ENCODE peak calls at places on chromosomes 11 and 22, in nine cellular contexts. One of them, this sample, is unnamed.

GRCh38 chr11:114195981-114196731 is 100.0 kb upstream of the NNMT start:
- DNase-seq in fibroblast of lung: no peak
- DNase-seq in stimulated activated CD8-positive, alpha-beta memory T cell treated with anti-CD3 and anti-CD28 coated beads, Interleukin-15, amount 100 ng/mL, for 4 hours: no peak
- DNase-seq in NCI-H774: no peak
- DNase-seq in AML-193: peak; percentile 2
- DNase-seq in effector memory CD8-positive, alpha-beta T cell: no peak
- DNase-seq in foreskin fibroblast: peak; percentile 43
- DNase-seq in activated T-cell treated with anti-CD3 and anti-CD28 coated beads for 1 hour: no peak
- DNase-seq in stimulated activated CD4-positive, alpha-beta T cell treated with anti-CD3 and anti-CD28 coated beads, Interleukin-1b, Interleukin-23, amount 100 ng/mL, for 24 hours: no peak
- DNase-seq in this sample: no peak

GRCh38 chr22:43901976-43902643 is 10.3 kb upstream of the PNPLA5 start:
- DNase-seq in fibroblast of lung: peak; percentile 90
- DNase-seq in stimulated activated CD8-positive, alpha-beta memory T cell treated with anti-CD3 and anti-CD28 coated beads, Interleukin-15, amount 100 ng/mL, for 4 hours: no peak
- DNase-seq in NCI-H774: no peak
- DNase-seq in AML-193: no peak
- DNase-seq in effector memory CD8-positive, alpha-beta T cell: no peak
- DNase-seq in foreskin fibroblast: peak; percentile 87
- DNase-seq in activated T-cell treated with anti-CD3 and anti-CD28 coated beads for 1 hour: no peak
- DNase-seq in stimulated activated CD4-positive, alpha-beta T cell treated with anti-CD3 and anti-CD28 coated beads, Interleukin-1b, Interleukin-23, amount 100 ng/mL, for 24 hours: no peak
- DNase-seq in this sample: no peak

GRCh38 chr22:37491106-37491505 is 4.9 kb upstream of the MFNG start:
- DNase-seq in fibroblast of lung: no peak
- DNase-seq in stimulated activated CD8-positive, alpha-beta memory T cell treated with anti-CD3 and anti-CD28 coated beads, Interleukin-15, amount 100 ng/mL, for 4 hours: no peak
- DNase-seq in NCI-H774: no peak
- DNase-seq in AML-193: no peak
- DNase-seq in effector memory CD8-positive, alpha-beta T cell: no peak
- DNase-seq in foreskin fibroblast: no peak
- DNase-seq in activated T-cell treated with anti-CD3 and anti-CD28 coated beads for 1 hour: no peak
- DNase-seq in stimulated activated CD4-positive, alpha-beta T cell treated with anti-CD3 and anti-CD28 coated beads, Interleukin-1b, Interleukin-23, amount 100 ng/mL, for 24 hours: no peak
- DNase-seq in this sample: no peak

GRCh38 chr22:36055376-36056310 is 27.0 kb upstream of the RBFOX2 start:
- DNase-seq in fibroblast of lung: peak; percentile 64
- DNase-seq in stimulated activated CD8-positive, alpha-beta memory T cell treated with anti-CD3 and anti-CD28 coated beads, Interleukin-15, amount 100 ng/mL, for 4 hours: no peak
- DNase-seq in NCI-H774: no peak
- DNase-seq in AML-193: no peak
- DNase-seq in effector memory CD8-positive, alpha-beta T cell: no peak
- DNase-seq in foreskin fibroblast: peak; percentile 76
- DNase-seq in activated T-cell treated with anti-CD3 and anti-CD28 coated beads for 1 hour: no peak
- DNase-seq in stimulated activated CD4-positive, alpha-beta T cell treated with anti-CD3 and anti-CD28 coated beads, Interleukin-1b, Interleukin-23, amount 100 ng/mL, for 24 hours: no peak
- DNase-seq in this sample: no peak

GRCh38 chr22:37068859-37069258 is 17.3 kb downstream of the KCTD17 start:
- DNase-seq in fibroblast of lung: no peak
- DNase-seq in stimulated activated CD8-positive, alpha-beta memory T cell treated with anti-CD3 and anti-CD28 coated beads, Interleukin-15, amount 100 ng/mL, for 4 hours: no peak
- DNase-seq in NCI-H774: no peak
- DNase-seq in AML-193: no peak
- DNase-seq in effector memory CD8-positive, alpha-beta T cell: no peak
- DNase-seq in foreskin fibroblast: no peak
- DNase-seq in activated T-cell treated with anti-CD3 and anti-CD28 coated beads for 1 hour: no peak
- DNase-seq in stimulated activated CD4-positive, alpha-beta T cell treated with anti-CD3 and anti-CD28 coated beads, Interleukin-1b, Interleukin-23, amount 100 ng/mL, for 24 hours: no peak
- DNase-seq in this sample: no peak

GRCh38 chr11:117199061-117199915 is at the start of gene TAGLN:
- DNase-seq in fibroblast of lung: peak; percentile 90
- DNase-seq in stimulated activated CD8-positive, alpha-beta memory T cell treated with anti-CD3 and anti-CD28 coated beads, Interleukin-15, amount 100 ng/mL, for 4 hours: no peak
- DNase-seq in NCI-H774: no peak
- DNase-seq in AML-193: no peak
- DNase-seq in effector memory CD8-positive, alpha-beta T cell: no peak
- DNase-seq in foreskin fibroblast: peak; percentile 89
- DNase-seq in activated T-cell treated with anti-CD3 and anti-CD28 coated beads for 1 hour: no peak
- DNase-seq in stimulated activated CD4-positive, alpha-beta T cell treated with anti-CD3 and anti-CD28 coated beads, Interleukin-1b, Interleukin-23, amount 100 ng/mL, for 24 hours: no peak
- DNase-seq in this sample: no peak

GRCh38 chr22:29224121-29224858 is 18.6 kb downstream of the EMID1 start:
- DNase-seq in fibroblast of lung: peak; percentile 30
- DNase-seq in stimulated activated CD8-positive, alpha-beta memory T cell treated with anti-CD3 and anti-CD28 coated beads, Interleukin-15, amount 100 ng/mL, for 4 hours: no peak
- DNase-seq in NCI-H774: no peak
- DNase-seq in AML-193: no peak
- DNase-seq in effector memory CD8-positive, alpha-beta T cell: no peak
- DNase-seq in foreskin fibroblast: no peak
- DNase-seq in activated T-cell treated with anti-CD3 and anti-CD28 coated beads for 1 hour: no peak
- DNase-seq in stimulated activated CD4-positive, alpha-beta T cell treated with anti-CD3 and anti-CD28 coated beads, Interleukin-1b, Interleukin-23, amount 100 ng/mL, for 24 hours: no peak
- DNase-seq in this sample: no peak

GRCh38 chr11:64767344-64768299 is 7.8 kb upstream of the PYGM start:
- DNase-seq in fibroblast of lung: peak; percentile 54
- DNase-seq in stimulated activated CD8-positive, alpha-beta memory T cell treated with anti-CD3 and anti-CD28 coated beads, Interleukin-15, amount 100 ng/mL, for 4 hours: peak; percentile 62
- DNase-seq in NCI-H774: no peak
- DNase-seq in AML-193: peak; percentile 37
- DNase-seq in effector memory CD8-positive, alpha-beta T cell: peak; percentile 85
- DNase-seq in foreskin fibroblast: peak; percentile 83
- DNase-seq in activated T-cell treated with anti-CD3 and anti-CD28 coated beads for 1 hour: peak; percentile 86
- DNase-seq in stimulated activated CD4-positive, alpha-beta T cell treated with anti-CD3 and anti-CD28 coated beads, Interleukin-1b, Interleukin-23, amount 100 ng/mL, for 24 hours: peak; percentile 71
- DNase-seq in this sample: peak; percentile 82

GRCh38 chr11:68904458-68904847 is 762 bp downstream of the IGHMBP2 start:
- DNase-seq in fibroblast of lung: no peak
- DNase-seq in stimulated activated CD8-positive, alpha-beta memory T cell treated with anti-CD3 and anti-CD28 coated beads, Interleukin-15, amount 100 ng/mL, for 4 hours: no peak
- DNase-seq in NCI-H774: no peak
- DNase-seq in AML-193: no peak
- DNase-seq in effector memory CD8-positive, alpha-beta T cell: no peak
- DNase-seq in foreskin fibroblast: no peak
- DNase-seq in activated T-cell treated with anti-CD3 and anti-CD28 coated beads for 1 hour: peak; percentile 11
- DNase-seq in stimulated activated CD4-positive, alpha-beta T cell treated with anti-CD3 and anti-CD28 coated beads, Interleukin-1b, Interleukin-23, amount 100 ng/mL, for 24 hours: no peak
- DNase-seq in this sample: no peak

GRCh38 chr22:18056802-18057474 is 20.9 kb upstream of the PEX26 start:
- DNase-seq in fibroblast of lung: no peak
- DNase-seq in stimulated activated CD8-positive, alpha-beta memory T cell treated with anti-CD3 and anti-CD28 coated beads, Interleukin-15, amount 100 ng/mL, for 4 hours: no peak
- DNase-seq in NCI-H774: no peak
- DNase-seq in AML-193: no peak
- DNase-seq in effector memory CD8-positive, alpha-beta T cell: no peak
- DNase-seq in foreskin fibroblast: no peak
- DNase-seq in activated T-cell treated with anti-CD3 and anti-CD28 coated beads for 1 hour: no peak
- DNase-seq in stimulated activated CD4-positive, alpha-beta T cell treated with anti-CD3 and anti-CD28 coated beads, Interleukin-1b, Interleukin-23, amount 100 ng/mL, for 24 hours: no peak
- DNase-seq in this sample: no peak

GRCh38 chr11:77800445-77800844 is 20.1 kb downstream of the RSF1 start:
- DNase-seq in fibroblast of lung: no peak
- DNase-seq in stimulated activated CD8-positive, alpha-beta memory T cell treated with anti-CD3 and anti-CD28 coated beads, Interleukin-15, amount 100 ng/mL, for 4 hours: no peak
- DNase-seq in NCI-H774: no peak
- DNase-seq in AML-193: no peak
- DNase-seq in effector memory CD8-positive, alpha-beta T cell: no peak
- DNase-seq in foreskin fibroblast: no peak
- DNase-seq in activated T-cell treated with anti-CD3 and anti-CD28 coated beads for 1 hour: no peak
- DNase-seq in stimulated activated CD4-positive, alpha-beta T cell treated with anti-CD3 and anti-CD28 coated beads, Interleukin-1b, Interleukin-23, amount 100 ng/mL, for 24 hours: no peak
- DNase-seq in this sample: no peak

GRCh38 chr11:42631223-42631843 is 680.5 kb upstream of the API5 start:
- DNase-seq in fibroblast of lung: no peak
- DNase-seq in stimulated activated CD8-positive, alpha-beta memory T cell treated with anti-CD3 and anti-CD28 coated beads, Interleukin-15, amount 100 ng/mL, for 4 hours: no peak
- DNase-seq in NCI-H774: no peak
- DNase-seq in AML-193: peak; percentile 12
- DNase-seq in effector memory CD8-positive, alpha-beta T cell: no peak
- DNase-seq in foreskin fibroblast: no peak
- DNase-seq in activated T-cell treated with anti-CD3 and anti-CD28 coated beads for 1 hour: no peak
- DNase-seq in stimulated activated CD4-positive, alpha-beta T cell treated with anti-CD3 and anti-CD28 coated beads, Interleukin-1b, Interleukin-23, amount 100 ng/mL, for 24 hours: no peak
- DNase-seq in this sample: no peak

GRCh38 chr22:41401781-41402648 is 20.3 kb downstream of the TEF start:
- DNase-seq in fibroblast of lung: peak; percentile 90
- DNase-seq in stimulated activated CD8-positive, alpha-beta memory T cell treated with anti-CD3 and anti-CD28 coated beads, Interleukin-15, amount 100 ng/mL, for 4 hours: no peak
- DNase-seq in NCI-H774: no peak
- DNase-seq in AML-193: no peak
- DNase-seq in effector memory CD8-positive, alpha-beta T cell: no peak
- DNase-seq in foreskin fibroblast: peak; percentile 98
- DNase-seq in activated T-cell treated with anti-CD3 and anti-CD28 coated beads for 1 hour: no peak
- DNase-seq in stimulated activated CD4-positive, alpha-beta T cell treated with anti-CD3 and anti-CD28 coated beads, Interleukin-1b, Interleukin-23, amount 100 ng/mL, for 24 hours: no peak
- DNase-seq in this sample: peak; percentile 44

GRCh38 chr11:66373261-66373660 is 1.7 kb upstream of the SLC29A2 start:
- DNase-seq in fibroblast of lung: no peak
- DNase-seq in stimulated activated CD8-positive, alpha-beta memory T cell treated with anti-CD3 and anti-CD28 coated beads, Interleukin-15, amount 100 ng/mL, for 4 hours: no peak
- DNase-seq in NCI-H774: no peak
- DNase-seq in AML-193: no peak
- DNase-seq in effector memory CD8-positive, alpha-beta T cell: no peak
- DNase-seq in foreskin fibroblast: no peak
- DNase-seq in activated T-cell treated with anti-CD3 and anti-CD28 coated beads for 1 hour: no peak
- DNase-seq in stimulated activated CD4-positive, alpha-beta T cell treated with anti-CD3 and anti-CD28 coated beads, Interleukin-1b, Interleukin-23, amount 100 ng/mL, for 24 hours: no peak
- DNase-seq in this sample: no peak

GRCh38 chr11:18700872-18701271 is 2.3 kb downstream of the TMEM86A start:
- DNase-seq in fibroblast of lung: no peak
- DNase-seq in stimulated activated CD8-positive, alpha-beta memory T cell treated with anti-CD3 and anti-CD28 coated beads, Interleukin-15, amount 100 ng/mL, for 4 hours: no peak
- DNase-seq in NCI-H774: no peak
- DNase-seq in AML-193: no peak
- DNase-seq in effector memory CD8-positive, alpha-beta T cell: no peak
- DNase-seq in foreskin fibroblast: no peak
- DNase-seq in activated T-cell treated with anti-CD3 and anti-CD28 coated beads for 1 hour: no peak
- DNase-seq in stimulated activated CD4-positive, alpha-beta T cell treated with anti-CD3 and anti-CD28 coated beads, Interleukin-1b, Interleukin-23, amount 100 ng/mL, for 24 hours: no peak
- DNase-seq in this sample: no peak

GRCh38 chr11:26229270-26229669 is 102.7 kb upstream of the ANO3 start:
- DNase-seq in fibroblast of lung: peak; percentile 100
- DNase-seq in stimulated activated CD8-positive, alpha-beta memory T cell treated with anti-CD3 and anti-CD28 coated beads, Interleukin-15, amount 100 ng/mL, for 4 hours: no peak
- DNase-seq in NCI-H774: no peak
- DNase-seq in AML-193: no peak
- DNase-seq in effector memory CD8-positive, alpha-beta T cell: no peak
- DNase-seq in foreskin fibroblast: peak; percentile 97
- DNase-seq in activated T-cell treated with anti-CD3 and anti-CD28 coated beads for 1 hour: no peak
- DNase-seq in stimulated activated CD4-positive, alpha-beta T cell treated with anti-CD3 and anti-CD28 coated beads, Interleukin-1b, Interleukin-23, amount 100 ng/mL, for 24 hours: no peak
- DNase-seq in this sample: no peak

GRCh38 chr11:66131937-66132632 is 62.0 kb downstream of the PACS1 start:
- DNase-seq in fibroblast of lung: no peak
- DNase-seq in stimulated activated CD8-positive, alpha-beta memory T cell treated with anti-CD3 and anti-CD28 coated beads, Interleukin-15, amount 100 ng/mL, for 4 hours: no peak
- DNase-seq in NCI-H774: no peak
- DNase-seq in AML-193: no peak
- DNase-seq in effector memory CD8-positive, alpha-beta T cell: no peak
- DNase-seq in foreskin fibroblast: no peak
- DNase-seq in activated T-cell treated with anti-CD3 and anti-CD28 coated beads for 1 hour: no peak
- DNase-seq in stimulated activated CD4-positive, alpha-beta T cell treated with anti-CD3 and anti-CD28 coated beads, Interleukin-1b, Interleukin-23, amount 100 ng/mL, for 24 hours: no peak
- DNase-seq in this sample: no peak

GRCh38 chr22:49149721-49150608 is 677.7 kb downstream of the BRD1 start:
- DNase-seq in fibroblast of lung: no peak
- DNase-seq in stimulated activated CD8-positive, alpha-beta memory T cell treated with anti-CD3 and anti-CD28 coated beads, Interleukin-15, amount 100 ng/mL, for 4 hours: no peak
- DNase-seq in NCI-H774: no peak
- DNase-seq in AML-193: no peak
- DNase-seq in effector memory CD8-positive, alpha-beta T cell: no peak
- DNase-seq in foreskin fibroblast: no peak
- DNase-seq in activated T-cell treated with anti-CD3 and anti-CD28 coated beads for 1 hour: no peak
- DNase-seq in stimulated activated CD4-positive, alpha-beta T cell treated with anti-CD3 and anti-CD28 coated beads, Interleukin-1b, Interleukin-23, amount 100 ng/mL, for 24 hours: no peak
- DNase-seq in this sample: no peak

GRCh38 chr11:70481625-70482528 is 83.5 kb downstream of the CTTN start:
- DNase-seq in fibroblast of lung: peak; percentile 80
- DNase-seq in stimulated activated CD8-positive, alpha-beta memory T cell treated with anti-CD3 and anti-CD28 coated beads, Interleukin-15, amount 100 ng/mL, for 4 hours: no peak
- DNase-seq in NCI-H774: no peak
- DNase-seq in AML-193: no peak
- DNase-seq in effector memory CD8-positive, alpha-beta T cell: no peak
- DNase-seq in foreskin fibroblast: peak; percentile 83
- DNase-seq in activated T-cell treated with anti-CD3 and anti-CD28 coated beads for 1 hour: no peak
- DNase-seq in stimulated activated CD4-positive, alpha-beta T cell treated with anti-CD3 and anti-CD28 coated beads, Interleukin-1b, Interleukin-23, amount 100 ng/mL, for 24 hours: no peak
- DNase-seq in this sample: no peak

GRCh38 chr11:11620251-11620965 is 1.4 kb downstream of the GALNT18 start:
- DNase-seq in fibroblast of lung: peak; percentile 27
- DNase-seq in stimulated activated CD8-positive, alpha-beta memory T cell treated with anti-CD3 and anti-CD28 coated beads, Interleukin-15, amount 100 ng/mL, for 4 hours: no peak
- DNase-seq in NCI-H774: peak; percentile 34
- DNase-seq in AML-193: no peak
- DNase-seq in effector memory CD8-positive, alpha-beta T cell: no peak
- DNase-seq in foreskin fibroblast: peak; percentile 53
- DNase-seq in activated T-cell treated with anti-CD3 and anti-CD28 coated beads for 1 hour: no peak
- DNase-seq in stimulated activated CD4-positive, alpha-beta T cell treated with anti-CD3 and anti-CD28 coated beads, Interleukin-1b, Interleukin-23, amount 100 ng/mL, for 24 hours: no peak
- DNase-seq in this sample: no peak

GRCh38 chr11:2186669-2187266 is 15.2 kb upstream of the TH start:
- DNase-seq in fibroblast of lung: no peak
- DNase-seq in stimulated activated CD8-positive, alpha-beta memory T cell treated with anti-CD3 and anti-CD28 coated beads, Interleukin-15, amount 100 ng/mL, for 4 hours: peak; percentile 21
- DNase-seq in NCI-H774: peak; percentile 45
- DNase-seq in AML-193: peak; percentile 9
- DNase-seq in effector memory CD8-positive, alpha-beta T cell: peak; percentile 42
- DNase-seq in foreskin fibroblast: peak; percentile 49
- DNase-seq in activated T-cell treated with anti-CD3 and anti-CD28 coated beads for 1 hour: peak; percentile 22
- DNase-seq in stimulated activated CD4-positive, alpha-beta T cell treated with anti-CD3 and anti-CD28 coated beads, Interleukin-1b, Interleukin-23, amount 100 ng/mL, for 24 hours: peak; percentile 30
- DNase-seq in this sample: peak; percentile 65

GRCh38 chr11:64841592-64842365 is 2.7 kb downstream of the CDC42BPG start:
- DNase-seq in fibroblast of lung: no peak
- DNase-seq in stimulated activated CD8-positive, alpha-beta memory T cell treated with anti-CD3 and anti-CD28 coated beads, Interleukin-15, amount 100 ng/mL, for 4 hours: no peak
- DNase-seq in NCI-H774: no peak
- DNase-seq in AML-193: no peak
- DNase-seq in effector memory CD8-positive, alpha-beta T cell: no peak
- DNase-seq in foreskin fibroblast: no peak
- DNase-seq in activated T-cell treated with anti-CD3 and anti-CD28 coated beads for 1 hour: no peak
- DNase-seq in stimulated activated CD4-positive, alpha-beta T cell treated with anti-CD3 and anti-CD28 coated beads, Interleukin-1b, Interleukin-23, amount 100 ng/mL, for 24 hours: no peak
- DNase-seq in this sample: no peak

GRCh38 chr22:45616432-45616831 is 55.2 kb upstream of the ATXN10 start:
- DNase-seq in fibroblast of lung: no peak
- DNase-seq in stimulated activated CD8-positive, alpha-beta memory T cell treated with anti-CD3 and anti-CD28 coated beads, Interleukin-15, amount 100 ng/mL, for 4 hours: no peak
- DNase-seq in NCI-H774: no peak
- DNase-seq in AML-193: no peak
- DNase-seq in effector memory CD8-positive, alpha-beta T cell: no peak
- DNase-seq in foreskin fibroblast: no peak
- DNase-seq in activated T-cell treated with anti-CD3 and anti-CD28 coated beads for 1 hour: no peak
- DNase-seq in stimulated activated CD4-positive, alpha-beta T cell treated with anti-CD3 and anti-CD28 coated beads, Interleukin-1b, Interleukin-23, amount 100 ng/mL, for 24 hours: no peak
- DNase-seq in this sample: no peak

This sample was measured in Jurkat, Clone E6-1.